ENCODE peak calls at places on chromosomes 13 and 19, in ten cellular contexts. W, L, Z, F, T, S, J, G, B and X are unnamed samples.

GRCh38 chr19:29119582-29119981 is 93.4 kb downstream of the UQCRFS1 start:
- DNase-seq in F (no peak), W (no peak), J (no peak), B (no peak), Z (no peak), L (no peak), G (no peak), T (no peak), S (peak), X (no peak)

GRCh38 chr13:23632741-23633140 is 62.5 kb downstream of the TNFRSF19 start:
- DNase-seq in B (no peak), S (no peak), F (no peak), L (no peak), T (no peak), W (no peak), G (no peak), J (no peak), Z (no peak), X (peak)

GRCh38 chr13:73215807-73216206 is 157.0 kb downstream of the KLF5 start:
- DNase-seq in B (no peak), Z (no peak), L (no peak), T (no peak), G (no peak), W (no peak), S (no peak), F (no peak), J (no peak), X (no peak)

GRCh38 chr13:31891472-31891871 is 140.1 kb upstream of the FRY start:
- DNase-seq in J (no peak), L (no peak), F (no peak), S (peak), Z (no peak), B (no peak), W (no peak), T (no peak), G (no peak), X (no peak)

GRCh38 chr13:110887242-110887954 is 27.5 kb downstream of the ANKRD10 start:
- DNase-seq in W (no peak), G (no peak), Z (no peak), J (no peak), F (no peak), T (no peak), B (no peak), S (no peak), L (no peak), X (no peak)

GRCh38 chr13:50644081-50644871 is 199.2 kb downstream of the DLEU7 start:
- DNase-seq in T (no peak), G (no peak), F (no peak), S (no peak), L (no peak), Z (no peak), B (peak), W (no peak), J (no peak), X (no peak)

GRCh38 chr19:10918359-10918758 is 10.1 kb downstream of the YIPF2 start:
- DNase-seq in B (no peak), L (no peak), Z (no peak), J (no peak), F (no peak), W (no peak), T (no peak), S (no peak), G (peak), X (no peak)

GRCh38 chr13:24270639-24271131 is 38.7 kb upstream of the C1QTNF9 start:
- DNase-seq in Z (peak), T (peak), F (peak), W (no peak), G (no peak), S (peak), J (no peak), L (peak), B (no peak), X (no peak)

GRCh38 chr19:28883241-28883693 is 329.7 kb downstream of the UQCRFS1 start:
- DNase-seq in L (no peak), J (no peak), G (no peak), B (no peak), W (no peak), F (no peak), Z (no peak), S (peak), T (peak), X (no peak)

GRCh38 chr19:15631817-15632216 is 8.9 kb upstream of the CYP4F3 start:
- DNase-seq in G (no peak), B (no peak), Z (no peak), F (peak), L (no peak), J (no peak), S (no peak), T (no peak), W (no peak), X (no peak)

GRCh38 chr13:114334305-114335053 is 20.2 kb downstream of the CHAMP1 start:
- DNase-seq in B (no peak), J (no peak), T (no peak), S (no peak), F (no peak), L (no peak), G (no peak), Z (no peak), W (no peak), X (no peak)

GRCh38 chr19:19457691-19458090 is 52.2 kb downstream of the GATAD2A start:
- DNase-seq in F (no peak), Z (no peak), J (no peak), B (no peak), G (no peak), L (no peak), W (no peak), T (no peak), S (no peak), X (no peak)

GRCh38 chr19:3346677-3347353 is 19.6 kb upstream of the NFIC start:
- DNase-seq in B (peak), W (peak), S (no peak), Z (no peak), J (no peak), G (peak), L (no peak), F (no peak), T (peak), X (no peak)

GRCh38 chr13:22801402-22802003 is 379.3 kb upstream of the SGCG start:
- DNase-seq in B (no peak), G (no peak), S (no peak), F (no peak), Z (no peak), L (no peak), T (no peak), W (peak), J (no peak), X (no peak)

GRCh38 chr13:43698743-43699142 is 88.0 kb downstream of the ENOX1 start:
- DNase-seq in S (no peak), J (no peak), T (no peak), Z (no peak), F (no peak), B (no peak), L (no peak), W (no peak), G (no peak), X (no peak)

GRCh38 chr13:26616126-26616525 is 58.6 kb downstream of the WASF3 start:
- DNase-seq in Z (no peak), F (no peak), B (no peak), S (no peak), J (no peak), W (no peak), T (no peak), G (no peak), L (no peak), X (no peak)

GRCh38 chr19:28874742-28875141 is 338.2 kb downstream of the UQCRFS1 start:
- DNase-seq in L (no peak), J (no peak), F (no peak), G (peak), B (no peak), Z (no peak), S (no peak), W (peak), T (no peak), X (no peak)

GRCh38 chr19:55831846-55832245 is at the start of gene NLRP11:
- DNase-seq in L (no peak), G (no peak), S (no peak), Z (no peak), F (no peak), T (no peak), B (no peak), J (no peak), W (no peak), X (no peak)

GRCh38 chr13:109764474-109765292 is 21.7 kb downstream of the IRS2 start:
- DNase-seq in T (no peak), L (no peak), S (no peak), W (no peak), F (no peak), G (peak), B (no peak), J (no peak), Z (no peak), X (no peak)

GRCh38 chr19:7874080-7874856 is at the start of gene PRR36:
- DNase-seq in W (peak), G (peak), F (no peak), J (no peak), S (peak), L (no peak), B (peak), Z (no peak), T (peak), X (no peak)

GRCh38 chr13:50127017-50127725 is 111.9 kb downstream of the KCNRG start:
- DNase-seq in B (no peak), Z (peak), F (peak), S (peak), J (peak), W (no peak), L (peak), G (no peak), T (peak), X (no peak)

GRCh38 chr19:6828698-6829633 is 56.5 kb downstream of the VAV1 start:
- DNase-seq in S (no peak), B (peak), T (no peak), L (no peak), W (no peak), J (no peak), F (no peak), G (peak), Z (peak), X (no peak)

GRCh38 chr13:113448545-113448884 is 4.8 kb downstream of the ADPRHL1 start:
- DNase-seq in J (no peak), B (no peak), T (no peak), L (no peak), Z (no peak), S (peak), W (peak), F (no peak), G (peak), X (no peak)

GRCh38 chr19:45613926-45614725 is 12.1 kb upstream of the GPR4 start:
- DNase-seq in Z (peak), F (no peak), G (peak), T (no peak), S (no peak), J (no peak), B (peak), L (peak), W (no peak), X (no peak)

GRCh38 chr13:64640002-64640401 is 2590.1 kb downstream of the PCDH9 start:
- DNase-seq in G (peak), S (no peak), W (peak), B (peak), J (no peak), L (no peak), T (no peak), F (no peak), Z (no peak), X (no peak)

GRCh38 chr19:5690125-5690954 is at the start of gene RPL36:
- DNase-seq in Z (peak), J (peak), W (peak), B (peak), L (peak), S (peak), F (peak), T (peak), G (peak), X (peak)

GRCh38 chr13:46595136-46595917 is 42.4 kb downstream of the LRCH1 start:
- DNase-seq in T (no peak), L (no peak), J (no peak), F (no peak), G (no peak), B (no peak), S (no peak), Z (no peak), W (no peak), X (no peak)

GRCh38 chr19:38837656-38838121 is 6.1 kb upstream of the ECH1 start:
- DNase-seq in G (no peak), T (no peak), B (no peak), S (no peak), F (no peak), J (no peak), W (no peak), Z (no peak), L (no peak), X (no peak)

GRCh38 chr13:30846844-30847243 is 59.2 kb upstream of the MEDAG start:
- DNase-seq in G (no peak), F (no peak), B (no peak), T (no peak), L (no peak), Z (no peak), J (no peak), W (no peak), S (no peak), X (no peak)

GRCh38 chr13:60120617-60121016 is 43.1 kb downstream of the DIAPH3 start:
- DNase-seq in Z (no peak), S (no peak), B (no peak), J (no peak), G (no peak), L (no peak), T (no peak), F (no peak), W (no peak), X (no peak)

GRCh38 chr13:32060319-32060924 is 28.8 kb downstream of the FRY start:
- DNase-seq in G (no peak), T (no peak), Z (no peak), J (no peak), B (no peak), L (no peak), S (peak), F (no peak), W (no peak), X (no peak)

GRCh38 chr19:58002384-58003152 is at the start of gene ZNF606:
- DNase-seq in B (peak), Z (peak), T (peak), S (peak), J (peak), L (peak), F (peak), W (peak), G (peak), X (no peak)

GRCh38 chr13:27289016-27289665 is 18.5 kb downstream of the RASL11A start:
- DNase-seq in S (no peak), L (no peak), B (no peak), J (no peak), Z (no peak), F (no peak), W (no peak), G (no peak), T (no peak), X (no peak)

GRCh38 chr19:10399878-10400277 is 3.5 kb downstream of the CDC37 start:
- DNase-seq in F (no peak), Z (no peak), T (no peak), S (no peak), G (no peak), L (no peak), B (no peak), J (no peak), W (no peak), X (no peak)